ENCODE peak calls at places on chromosomes 12 and 14, in five cellular contexts. A is psoas muscle; F is CD8-positive, alpha-beta memory T cell; U is right lobe of liver; M is heart right ventricle. Z is an unnamed sample. For H3K9me3 and H3K4me1, the result is how much of the 10 kb centered on the place peaks cover.

GRCh38 chr14:55605793-55606192 is 25.8 kb downstream of the KTN1 start:
- DNase-seq in M (no peak), U (no peak), A (no peak), F (no peak), Z (no peak)

GRCh38 chr14:103692871-103693270 is 22.4 kb downstream of the XRCC3 start:
- DNase-seq in M (no peak), A (no peak), F (no peak), U (no peak), Z (no peak)

GRCh38 chr14:35215110-35215872 is 76.9 kb upstream of the PSMA6 start:
- DNase-seq in A (no peak), F (no peak), U (no peak), M (peak), Z (no peak)

GRCh38 chr12:62581288-62582064 is 114.8 kb downstream of the MON2 start:
- DNase-seq in F (no peak), M (peak), U (no peak), A (no peak), Z (no peak)

GRCh38 chr12:28145211-28145610 is 45.0 kb upstream of the CCDC91 start:
- DNase-seq in M (no peak), U (no peak), F (no peak), A (no peak), Z (no peak)

GRCh38 chr14:69990319-69990718 is 111.1 kb downstream of the SMOC1 start:
- DNase-seq in A (no peak), F (no peak), M (no peak), U (peak), Z (no peak)

GRCh38 chr14:39339003-39339402 is 93.2 kb downstream of the FBXO33 start:
- DNase-seq in A (no peak), M (no peak), U (no peak), F (no peak), Z (no peak)

GRCh38 chr14:33317675-33318074 is 379.0 kb downstream of the NPAS3 start:
- DNase-seq in A (no peak), F (no peak), M (no peak), U (no peak), Z (no peak)

GRCh38 chr12:65941388-65941787 is 117.1 kb downstream of the HMGA2 start:
- DNase-seq in F (no peak), M (no peak), U (no peak), A (no peak), Z (no peak)

GRCh38 chr12:38507839-38508238 is 191.3 kb downstream of the ALG10B start:
- DNase-seq in A (no peak), M (no peak), U (no peak), F (no peak), Z (no peak)

GRCh38 chr12:52213541-52214420 is 19.3 kb upstream of the KRT7 start:
- DNase-seq in M (peak), U (peak), A (peak), F (peak), Z (peak)

GRCh38 chr12:52215587-52216031 is 17.4 kb upstream of the KRT7 start:
- DNase-seq in A (no peak), M (no peak), U (no peak), F (no peak), Z (peak)

GRCh38 chr12:52216107-52216506 is 16.9 kb upstream of the KRT7 start:
- DNase-seq in M (no peak), A (no peak), U (no peak), F (no peak), Z (no peak)

GRCh38 chr12:52212701-52213540 is 20.1 kb upstream of the KRT7 start:
- DNase-seq in A (no peak), M (no peak), F (no peak), U (no peak), Z (peak)

GRCh38 chr12:52214421-52214802 is 18.6 kb upstream of the KRT7 start:
- DNase-seq in F (no peak), U (no peak), A (no peak), M (no peak), Z (no peak)
- H3K4me3 ChIP-seq in F (no peak), U (no peak), A (no peak), M (no peak), Z (no peak)

GRCh38 chr14:29805415-29806123 is 122.1 kb downstream of the PRKD1 start:
- DNase-seq in F (no peak), A (peak), U (peak), M (peak), Z (peak)
- H3K9me3 ChIP-seq in F (under half), A (under half), U (under half), M (under half), Z (under half)

GRCh38 chr14:50825307-50825706 is 5.7 kb downstream of the NIN start:
- DNase-seq in U (no peak), F (no peak), M (no peak), A (no peak), Z (no peak)
- H3K4me1 ChIP-seq in U (under half), F (half or more), M (half or more), A (half or more), Z (under half)

GRCh38 chr12:42922512-42922865 is 332.9 kb upstream of the PRICKLE1 start:
- DNase-seq in M (no peak), F (no peak), A (no peak), U (no peak), Z (no peak)
- H3K4me3 ChIP-seq in M (no peak), F (no peak), A (no peak), U (no peak), Z (no peak)

GRCh38 chr14:48709277-48709785 is 876.8 kb downstream of the RPS29 start:
- DNase-seq in M (no peak), A (no peak), F (no peak), U (no peak), Z (no peak)
- H3K9me3 ChIP-seq in M (under half), A (under half), F (under half), U (under half), Z (under half)

GRCh38 chr14:93765970-93766369 is 22.3 kb downstream of the PRIMA1 start:
- DNase-seq in U (no peak), F (no peak), M (no peak), A (no peak), Z (no peak)

GRCh38 chr14:93759781-93760307 is 28.4 kb downstream of the PRIMA1 start:
- DNase-seq in A (peak), U (peak), M (peak), F (no peak), Z (no peak)

GRCh38 chr14:93765032-93765626 is 23.2 kb downstream of the PRIMA1 start:
- DNase-seq in A (no peak), F (no peak), U (no peak), M (no peak), Z (no peak)

DNA sequence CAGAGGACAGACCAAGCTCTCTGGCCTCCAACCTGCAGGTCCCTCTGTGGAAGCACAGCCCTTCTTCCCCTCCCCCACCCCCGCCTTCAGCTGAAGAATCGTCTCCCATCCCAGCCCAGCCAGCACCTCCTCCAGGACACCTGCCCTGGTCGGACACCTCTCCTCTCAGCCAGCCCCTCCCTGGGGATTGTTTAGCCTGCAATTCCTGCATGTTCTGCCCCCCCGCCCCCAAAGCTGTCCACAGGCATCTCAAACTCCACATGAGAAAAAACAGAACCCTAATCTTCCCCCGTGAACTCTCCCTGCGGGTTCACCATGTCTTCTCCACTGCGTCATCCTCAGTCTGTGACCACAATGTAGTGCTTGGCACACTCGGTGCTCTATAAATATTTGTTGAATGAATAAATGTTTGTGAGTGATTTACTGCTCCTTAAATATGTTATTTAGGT is 24.1 kb downstream of the PRIMA1 start:
- DNase-seq in U (no peak), A (no peak), M (peak), F (no peak), Z (peak)
- H3K4me1 ChIP-seq in U (under half), A (under half), M (under half), F (under half), Z (under half)

GRCh38 chr12:104357431-104357952 is 54.0 kb downstream of the EID3 start:
- DNase-seq in U (no peak), F (no peak), A (no peak), M (no peak), Z (no peak)

GRCh38 chr12:104358353-104359003 is 54.9 kb downstream of the EID3 start:
- DNase-seq in A (peak), M (peak), U (peak), F (peak), Z (no peak)

GRCh38 chr12:104360157-104360556 is 56.6 kb downstream of the EID3 start:
- DNase-seq in M (no peak), F (no peak), A (no peak), U (peak), Z (no peak)

GRCh38 chr12:104359216-104359615 is 55.7 kb downstream of the EID3 start:
- DNase-seq in U (peak), M (no peak), A (no peak), F (no peak), Z (no peak)

GRCh38 chr12:104360988-104361707 is 57.6 kb downstream of the EID3 start:
- DNase-seq in A (no peak), M (no peak), U (peak), F (no peak), Z (no peak)
- H3K4me3 ChIP-seq in A (no peak), M (no peak), U (no peak), F (no peak), Z (no peak)

GRCh38 chr12:34387711-34388635 is 365.7 kb downstream of the ALG10 start:
- DNase-seq in A (peak), M (no peak), F (no peak), U (no peak), Z (no peak)
- H3K9me3 ChIP-seq in A (under half), M (under half), F (under half), U (under half), Z (under half)

Z was measured in ascending aorta.